ENCODE peak calls at places on chromosomes 5 and 9, in four cellular contexts. B, C, X and D are unnamed samples.

GRCh38 chr5:175285263-175285662 is 158.7 kb downstream of the DRD1 start:
- DNase-seq in B (no peak), C (no peak), X (no peak), D (no peak)

GRCh38 chr9:108953983-108954574 is 19.9 kb downstream of the ABITRAM start:
- DNase-seq in B (no peak), C (no peak), X (no peak), D (no peak)

GRCh38 chr9:4666042-4666699 is at the start of gene SPATA6L:
- DNase-seq in B (peak), C (peak), X (peak), D (peak)

GRCh38 chr9:136309101-136309801 is 5.4 kb upstream of the CCDC187 start:
- DNase-seq in B (peak), C (no peak), X (no peak), D (no peak)

GRCh38 chr9:131475111-131475955 is 27.4 kb upstream of the POMT1 start:
- DNase-seq in B (no peak), C (no peak), X (no peak), D (no peak)

GRCh38 chr9:115013998-115014397 is 83.6 kb upstream of the TNFSF8 start:
- DNase-seq in B (peak), C (peak), X (peak), D (no peak)

GRCh38 chr5:135851186-135851906 is 16.9 kb downstream of the SLC25A48 start:
- DNase-seq in B (no peak), C (no peak), X (no peak), D (no peak)

GRCh38 chr5:124724357-124725039 is 21.9 kb downstream of the ZNF608 start:
- DNase-seq in B (no peak), C (no peak), X (no peak), D (no peak)

GRCh38 chr5:135486679-135487395 is 34.7 kb upstream of the TIFAB start:
- DNase-seq in B (no peak), C (no peak), X (no peak), D (no peak)

GRCh38 chr5:83000922-83001321 is 76.3 kb downstream of the TMEM167A start:
- DNase-seq in B (no peak), C (no peak), X (no peak), D (no peak)

GRCh38 chr5:132674671-132675506 is 1.1 kb downstream of the IL4 start:
- DNase-seq in B (no peak), C (no peak), X (no peak), D (no peak)

GRCh38 chr5:172173771-172174170 is 14.3 kb downstream of the STK10 start:
- DNase-seq in B (peak), C (no peak), X (no peak), D (no peak)

GRCh38 chr9:99109522-99109921 is 4.6 kb downstream of the TGFBR1 start:
- DNase-seq in B (no peak), C (no peak), X (no peak), D (no peak)

GRCh38 chr9:96031366-96031824 is 155.9 kb downstream of the ERCC6L2 start:
- DNase-seq in B (no peak), C (no peak), X (peak), D (no peak)

GRCh38 chr9:21504894-21505293 is 22.8 kb upstream of the IFNE start:
- DNase-seq in B (no peak), C (no peak), X (no peak), D (no peak)

GRCh38 chr9:35510745-35511428 is 21.0 kb downstream of the RUSC2 start:
- DNase-seq in B (no peak), C (no peak), X (peak), D (no peak)

GRCh38 chr9:19650292-19650691 is 138.5 kb downstream of the SLC24A2 start:
- DNase-seq in B (no peak), C (no peak), X (no peak), D (no peak)

GRCh38 chr9:90734631-90735030 is 67.0 kb upstream of the SYK start:
- DNase-seq in B (no peak), C (no peak), X (no peak), D (no peak)

GRCh38 chr5:23704176-23704855 is 196.9 kb downstream of the PRDM9 start:
- DNase-seq in B (no peak), C (no peak), X (no peak), D (no peak)

GRCh38 chr9:123131258-123131657 is 97.8 kb downstream of the GPR21 start:
- DNase-seq in B (no peak), C (no peak), X (no peak), D (no peak)

GRCh38 chr9:94639045-94639995 is at the start of gene FBP1:
- DNase-seq in B (peak), C (no peak), X (peak), D (peak)

GRCh38 chr9:110303136-110303535 is 34.5 kb downstream of the TXNDC8 start:
- DNase-seq in B (no peak), C (no peak), X (no peak), D (no peak)

GRCh38 chr5:171596391-171596878 is 177.0 kb downstream of the FGF18 start:
- DNase-seq in B (no peak), C (no peak), X (peak), D (no peak)

GRCh38 chr5:40333459-40334241 is 346.1 kb upstream of the PTGER4 start:
- DNase-seq in B (no peak), C (no peak), X (no peak), D (no peak)

GRCh38 chr5:170746081-170746951 is 37.2 kb upstream of the GABRP start:
- DNase-seq in B (no peak), C (no peak), X (no peak), D (no peak)

GRCh38 chr5:168192120-168192519 is 99.3 kb upstream of the WWC1 start:
- DNase-seq in B (no peak), C (no peak), X (no peak), D (no peak)

GRCh38 chr5:130155395-130155794 is 251.1 kb downstream of the CHSY3 start:
- DNase-seq in B (no peak), C (no peak), X (no peak), D (no peak)

GRCh38 chr5:157506981-157507780 is 47.2 kb downstream of the NIPAL4 start:
- DNase-seq in B (no peak), C (no peak), X (peak), D (no peak)

GRCh38 chr5:163473613-163474243 is 13.3 kb downstream of the HMMR start:
- DNase-seq in B (no peak), C (no peak), X (no peak), D (no peak)
- TF ChIP-seq CTCF in B (peak), C (peak), X (no peak), D (no peak)

GRCh38 chr9:128370752-128371621 is at the start of gene URM1:
- DNase-seq in B (peak), C (peak), X (peak), D (peak)

GRCh38 chr9:128370367-128370751 is 815 bp upstream of the URM1 start:
- DNase-seq in B (no peak), C (no peak), X (no peak), D (no peak)

GRCh38 chr9:128372188-128372641 is 1.0 kb downstream of the URM1 start:
- DNase-seq in B (no peak), C (no peak), X (no peak), D (no peak)

GRCh38 chr9:128372784-128373183 is 1.6 kb downstream of the URM1 start:
- DNase-seq in B (no peak), C (no peak), X (no peak), D (no peak)

DNA sequence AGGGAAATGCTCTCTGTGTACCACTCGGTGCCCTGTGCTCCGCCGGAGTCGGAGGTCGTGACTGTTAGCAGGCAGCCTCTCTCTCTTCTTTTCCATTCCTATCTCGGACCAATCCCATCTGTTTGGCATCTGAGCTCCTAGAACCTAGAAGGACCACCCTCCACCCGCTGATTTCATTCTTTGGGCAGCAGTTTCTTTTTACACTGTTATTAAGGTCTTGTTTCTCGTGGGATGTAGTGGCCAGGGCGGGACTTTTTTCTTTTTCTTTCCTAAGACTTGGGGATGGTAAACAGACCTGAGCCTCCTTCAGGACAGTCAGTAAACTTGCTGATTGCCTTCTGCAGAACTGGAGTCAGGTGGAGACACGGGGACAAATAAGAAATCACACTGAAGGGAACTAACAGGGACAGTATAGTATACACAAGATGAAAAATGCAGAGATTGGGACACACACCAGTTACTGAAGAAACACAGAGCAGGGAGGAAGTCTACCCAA is 496 bp downstream of the URM1 start:
- DNase-seq in B (no peak), C (no peak), X (no peak), D (no peak)
- TF ChIP-seq CTCF in B (no peak), C (no peak), X (no peak), D (no peak)

DNA sequence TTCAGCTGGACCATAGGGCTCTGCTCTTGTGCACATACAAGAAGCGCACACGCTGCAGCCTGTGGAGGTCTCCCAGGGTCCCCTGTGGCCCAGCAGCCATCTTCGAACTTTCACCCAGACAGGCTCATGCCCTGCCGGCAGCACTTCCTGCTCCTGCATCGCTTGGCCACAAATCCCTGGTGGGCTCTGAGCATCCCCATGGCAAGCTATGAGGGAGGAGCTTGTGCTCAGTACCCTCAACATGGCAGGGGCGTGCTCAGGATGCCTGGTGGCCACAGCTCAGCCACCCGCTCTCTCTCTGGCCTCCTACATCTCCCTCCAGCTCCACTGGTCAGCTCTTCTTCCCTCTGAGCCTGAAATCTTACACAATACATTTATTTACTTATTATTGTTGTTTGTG is 63.7 kb downstream of the IRX2 start:
- DNase-seq in B (no peak), C (no peak), X (no peak), D (no peak)
- TF ChIP-seq CTCF in B (no peak), C (no peak), X (no peak), D (no peak)

DNA sequence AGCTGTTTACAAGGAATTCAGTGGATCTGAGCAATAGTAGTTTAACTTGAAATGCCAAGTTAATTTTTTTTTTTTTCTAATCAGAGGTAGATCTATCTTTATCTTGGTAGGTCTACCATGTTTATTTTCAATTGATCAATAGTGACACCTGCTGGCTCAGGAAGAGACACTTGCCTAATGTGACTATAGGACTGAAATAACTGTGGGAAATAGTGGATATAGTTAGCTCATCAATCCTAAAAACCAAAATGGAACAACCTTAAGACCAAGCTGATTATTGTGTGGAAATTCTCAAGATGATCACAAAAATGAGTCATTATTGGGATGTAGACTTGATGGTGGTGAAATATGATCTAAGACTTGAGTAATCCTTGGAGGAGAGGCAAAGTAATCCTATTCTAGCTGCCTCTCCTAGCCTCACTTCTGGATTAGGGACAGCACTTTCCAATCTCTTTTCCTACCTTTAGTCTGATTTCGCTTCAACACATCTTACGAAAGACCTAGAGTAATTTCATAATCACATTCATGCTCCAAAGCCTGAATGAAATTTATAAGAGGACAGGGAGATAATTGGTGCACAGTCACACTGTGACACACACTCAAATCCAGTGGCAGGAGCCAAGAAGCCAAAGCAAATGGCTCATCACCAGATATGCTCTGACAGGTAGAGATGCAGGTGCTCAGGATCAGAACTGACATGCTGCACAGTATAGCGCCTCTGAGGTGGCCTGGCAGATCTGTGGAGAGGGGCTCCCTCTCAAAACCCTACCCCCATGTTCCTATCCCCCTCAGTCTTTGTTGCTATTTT is 156.3 kb downstream of the HMHB1 start:
- DNase-seq in B (no peak), C (no peak), X (no peak), D (no peak)
- TF ChIP-seq CTCF in B (no peak), C (peak), X (no peak), D (no peak)

GRCh38 chr5:117761190-117761589 is 1186.6 kb upstream of the SEMA6A start:
- DNase-seq in B (no peak), C (no peak), X (no peak), D (no peak)

GRCh38 chr5:117760114-117760513 is 1185.5 kb upstream of the SEMA6A start:
- DNase-seq in B (no peak), C (no peak), X (no peak), D (no peak)
- TF ChIP-seq CTCF in B (no peak), C (no peak), X (no peak), D (no peak)

DNA sequence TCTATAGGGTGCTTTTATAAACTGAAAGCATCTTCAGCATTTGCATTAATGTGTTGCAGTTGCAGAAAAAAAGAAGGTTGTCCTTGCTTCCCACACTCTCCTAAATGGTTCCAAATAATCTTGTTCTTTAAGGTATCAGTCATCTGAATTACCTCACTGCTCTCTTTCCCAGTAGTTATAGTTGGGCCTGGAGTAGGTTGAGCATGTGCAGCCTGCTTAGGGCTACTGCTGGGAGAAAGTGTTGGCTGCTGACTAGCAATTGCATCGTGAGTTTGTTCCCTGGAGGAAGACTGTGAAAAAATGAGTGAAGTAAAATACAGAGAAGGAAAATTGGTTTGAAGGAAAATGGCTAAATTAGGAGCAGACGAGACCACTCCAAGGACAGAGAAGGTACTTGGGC is 74.5 kb downstream of the PRR16 start:
- DNase-seq in B (no peak), C (no peak), X (no peak), D (no peak)
- TF ChIP-seq CTCF in B (no peak), C (no peak), X (no peak), D (no peak)

DNA sequence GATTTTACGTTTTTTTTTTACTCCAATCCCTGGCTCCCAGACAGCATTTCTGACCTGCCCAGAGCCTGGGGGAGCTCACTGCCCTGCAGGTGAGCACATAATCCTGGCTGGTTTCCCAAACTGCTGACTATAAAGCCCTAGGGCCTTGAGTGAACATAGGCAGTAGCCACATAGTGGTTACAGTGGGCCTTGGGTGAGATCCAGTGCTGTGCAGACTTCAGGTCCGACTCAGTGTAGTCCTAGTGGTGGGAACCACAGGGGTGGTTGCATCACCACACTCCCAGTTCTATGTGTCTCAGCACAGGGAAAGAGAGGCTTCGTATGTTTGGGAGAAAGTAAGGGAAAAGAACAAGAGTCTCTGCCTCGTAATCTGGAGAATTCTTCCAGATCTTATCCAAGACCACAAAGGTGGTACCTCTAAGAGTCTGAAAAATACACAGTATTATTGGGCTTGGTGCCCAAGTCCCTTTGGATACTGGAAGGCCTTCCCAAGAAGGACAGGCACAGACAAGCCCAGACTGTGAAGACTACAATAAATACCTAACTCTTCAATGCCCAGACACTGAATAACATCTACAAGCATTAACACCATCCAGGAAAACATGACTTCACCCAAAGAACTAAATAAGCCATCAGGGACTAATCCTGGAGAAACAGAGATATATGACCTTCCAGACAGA is 89.4 kb downstream of the TSSK1B start:
- DNase-seq in B (no peak), C (no peak), X (no peak), D (no peak)
- TF ChIP-seq CTCF in B (no peak), C (no peak), X (no peak), D (no peak)

DNA sequence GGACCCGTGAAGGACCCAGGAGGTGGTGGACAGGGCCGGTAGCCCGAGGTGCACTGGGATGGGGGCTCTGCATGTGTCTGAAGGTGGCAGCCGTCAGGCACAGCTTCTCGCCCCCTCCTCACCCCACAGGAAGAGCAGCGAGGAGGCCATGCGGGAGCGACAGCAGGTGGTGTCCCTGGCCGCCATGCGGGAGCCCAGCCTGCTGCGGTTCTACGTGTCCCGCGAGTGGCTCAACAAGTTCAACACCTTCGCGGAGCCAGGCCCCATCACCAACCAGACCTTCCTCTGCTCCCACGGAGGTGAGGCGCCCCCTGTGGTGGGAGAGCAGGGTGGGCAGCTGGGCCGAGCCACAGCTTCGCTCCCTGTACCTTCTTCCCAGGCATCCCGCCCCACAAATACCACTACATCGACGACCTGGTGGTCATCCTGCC is 39.9 kb downstream of the USP20 start:
- DNase-seq in B (no peak), C (no peak), X (no peak), D (no peak)
- TF ChIP-seq CTCF in B (no peak), C (peak), X (no peak), D (no peak)

GRCh38 chr9:126398403-126399058 is 71.9 kb downstream of the MVB12B start:
- DNase-seq in B (peak), C (peak), X (peak), D (peak)

GRCh38 chr9:126394802-126395201 is 68.2 kb downstream of the MVB12B start:
- DNase-seq in B (no peak), C (no peak), X (no peak), D (no peak)

GRCh38 chr9:126399251-126399650 is 72.6 kb downstream of the MVB12B start:
- DNase-seq in B (no peak), C (no peak), X (no peak), D (no peak)

GRCh38 chr9:126395439-126396212 is 69.0 kb downstream of the MVB12B start:
- DNase-seq in B (peak), C (no peak), X (no peak), D (no peak)

GRCh38 chr9:126397056-126397455 is 70.4 kb downstream of the MVB12B start:
- DNase-seq in B (peak), C (no peak), X (no peak), D (no peak)
- TF ChIP-seq CTCF in B (peak), C (peak), X (no peak), D (no peak)